ENCODE peak calls at places on chromosomes 5 and 9, in seven cellular contexts. One of them, this sample, is unnamed.

GRCh38 chr9:38081356-38082108 is 12.5 kb upstream of the SHB start:
- DNase-seq in mesenchymal stem cell: no peak
- DNase-seq in stimulated activated CD8-positive, alpha-beta memory T cell treated with anti-CD3 and anti-CD28 coated beads, Interleukin-12 subunit alpha, Interleukin-12 subunit beta, amount 100 ng/mL, for 1 hour: no peak
- DNase-seq in neural progenitor cell: no peak
- DNase-seq in amniotic stem cell: no peak
- DNase-seq in skeletal muscle cell: no peak
- DNase-seq in iPS DF 19.7: no peak
- DNase-seq in this sample: no peak

GRCh38 chr5:126512451-126512850 is 82.6 kb downstream of the ALDH7A1 start:
- DNase-seq in mesenchymal stem cell: no peak
- DNase-seq in skeletal muscle cell: no peak
- DNase-seq in stimulated activated CD8-positive, alpha-beta memory T cell treated with anti-CD3 and anti-CD28 coated beads, Interleukin-12 subunit alpha, Interleukin-12 subunit beta, amount 100 ng/mL, for 1 hour: no peak
- DNase-seq in amniotic stem cell: no peak
- DNase-seq in iPS DF 19.7: no peak
- DNase-seq in neural progenitor cell: no peak
- DNase-seq in this sample: no peak

GRCh38 chr5:74199436-74200210 is 440.9 kb downstream of the ENC1 start:
- DNase-seq in skeletal muscle cell: no peak
- DNase-seq in iPS DF 19.7: no peak
- DNase-seq in amniotic stem cell: no peak
- DNase-seq in stimulated activated CD8-positive, alpha-beta memory T cell treated with anti-CD3 and anti-CD28 coated beads, Interleukin-12 subunit alpha, Interleukin-12 subunit beta, amount 100 ng/mL, for 1 hour: no peak
- DNase-seq in neural progenitor cell: no peak
- DNase-seq in mesenchymal stem cell: peak; percentile 54
- DNase-seq in this sample: no peak

GRCh38 chr5:170252710-170253350 is 20.0 kb downstream of the C5orf58 start:
- DNase-seq in stimulated activated CD8-positive, alpha-beta memory T cell treated with anti-CD3 and anti-CD28 coated beads, Interleukin-12 subunit alpha, Interleukin-12 subunit beta, amount 100 ng/mL, for 1 hour: no peak
- DNase-seq in amniotic stem cell: no peak
- DNase-seq in neural progenitor cell: no peak
- DNase-seq in skeletal muscle cell: peak; percentile 8
- DNase-seq in iPS DF 19.7: no peak
- DNase-seq in mesenchymal stem cell: no peak
- DNase-seq in this sample: no peak

GRCh38 chr5:177154003-177154643 is 20.6 kb downstream of the NSD1 start:
- DNase-seq in mesenchymal stem cell: peak; percentile 53
- DNase-seq in iPS DF 19.7: no peak
- DNase-seq in stimulated activated CD8-positive, alpha-beta memory T cell treated with anti-CD3 and anti-CD28 coated beads, Interleukin-12 subunit alpha, Interleukin-12 subunit beta, amount 100 ng/mL, for 1 hour: no peak
- DNase-seq in amniotic stem cell: no peak
- DNase-seq in neural progenitor cell: no peak
- DNase-seq in skeletal muscle cell: no peak
- DNase-seq in this sample: no peak

GRCh38 chr9:135584371-135584770 is 22.8 kb downstream of the PAEP start:
- DNase-seq in iPS DF 19.7: no peak
- DNase-seq in skeletal muscle cell: no peak
- DNase-seq in stimulated activated CD8-positive, alpha-beta memory T cell treated with anti-CD3 and anti-CD28 coated beads, Interleukin-12 subunit alpha, Interleukin-12 subunit beta, amount 100 ng/mL, for 1 hour: no peak
- DNase-seq in mesenchymal stem cell: no peak
- DNase-seq in amniotic stem cell: no peak
- DNase-seq in neural progenitor cell: no peak
- DNase-seq in this sample: no peak

GRCh38 chr9:131487001-131487400 is 15.7 kb upstream of the POMT1 start:
- DNase-seq in iPS DF 19.7: no peak
- DNase-seq in stimulated activated CD8-positive, alpha-beta memory T cell treated with anti-CD3 and anti-CD28 coated beads, Interleukin-12 subunit alpha, Interleukin-12 subunit beta, amount 100 ng/mL, for 1 hour: no peak
- DNase-seq in mesenchymal stem cell: no peak
- DNase-seq in amniotic stem cell: no peak
- DNase-seq in neural progenitor cell: no peak
- DNase-seq in skeletal muscle cell: no peak
- DNase-seq in this sample: no peak

GRCh38 chr5:137733922-137734695 is 1.8 kb downstream of the KLHL3 start:
- DNase-seq in skeletal muscle cell: no peak
- DNase-seq in iPS DF 19.7: no peak
- DNase-seq in mesenchymal stem cell: peak; percentile 6
- DNase-seq in amniotic stem cell: no peak
- DNase-seq in neural progenitor cell: no peak
- DNase-seq in stimulated activated CD8-positive, alpha-beta memory T cell treated with anti-CD3 and anti-CD28 coated beads, Interleukin-12 subunit alpha, Interleukin-12 subunit beta, amount 100 ng/mL, for 1 hour: no peak
- DNase-seq in this sample: no peak

GRCh38 chr5:179285236-179285635 is 60.0 kb downstream of the ADAMTS2 start:
- DNase-seq in skeletal muscle cell: no peak
- DNase-seq in amniotic stem cell: no peak
- DNase-seq in mesenchymal stem cell: peak; percentile 78
- DNase-seq in stimulated activated CD8-positive, alpha-beta memory T cell treated with anti-CD3 and anti-CD28 coated beads, Interleukin-12 subunit alpha, Interleukin-12 subunit beta, amount 100 ng/mL, for 1 hour: no peak
- DNase-seq in iPS DF 19.7: no peak
- DNase-seq in neural progenitor cell: no peak
- DNase-seq in this sample: no peak

GRCh38 chr5:23996525-23996924 is 489.1 kb downstream of the PRDM9 start:
- DNase-seq in iPS DF 19.7: no peak
- DNase-seq in neural progenitor cell: no peak
- DNase-seq in amniotic stem cell: no peak
- DNase-seq in mesenchymal stem cell: no peak
- DNase-seq in stimulated activated CD8-positive, alpha-beta memory T cell treated with anti-CD3 and anti-CD28 coated beads, Interleukin-12 subunit alpha, Interleukin-12 subunit beta, amount 100 ng/mL, for 1 hour: no peak
- DNase-seq in skeletal muscle cell: no peak
- DNase-seq in this sample: no peak

GRCh38 chr9:14312721-14313377 is 1.1 kb downstream of the NFIB start:
- DNase-seq in stimulated activated CD8-positive, alpha-beta memory T cell treated with anti-CD3 and anti-CD28 coated beads, Interleukin-12 subunit alpha, Interleukin-12 subunit beta, amount 100 ng/mL, for 1 hour: no peak
- DNase-seq in amniotic stem cell: no peak
- DNase-seq in neural progenitor cell: peak; percentile 44
- DNase-seq in mesenchymal stem cell: peak; percentile 14
- DNase-seq in skeletal muscle cell: no peak
- DNase-seq in iPS DF 19.7: no peak
- DNase-seq in this sample: peak; percentile 73

GRCh38 chr9:108784998-108785397 is 70.8 kb downstream of the ACTL7B start:
- DNase-seq in stimulated activated CD8-positive, alpha-beta memory T cell treated with anti-CD3 and anti-CD28 coated beads, Interleukin-12 subunit alpha, Interleukin-12 subunit beta, amount 100 ng/mL, for 1 hour: no peak
- DNase-seq in neural progenitor cell: no peak
- DNase-seq in skeletal muscle cell: peak; percentile 51
- DNase-seq in mesenchymal stem cell: peak; percentile 59
- DNase-seq in amniotic stem cell: no peak
- DNase-seq in iPS DF 19.7: no peak
- DNase-seq in this sample: no peak

GRCh38 chr5:172868924-172869565 is 35.0 kb downstream of the ERGIC1 start:
- DNase-seq in iPS DF 19.7: no peak
- DNase-seq in stimulated activated CD8-positive, alpha-beta memory T cell treated with anti-CD3 and anti-CD28 coated beads, Interleukin-12 subunit alpha, Interleukin-12 subunit beta, amount 100 ng/mL, for 1 hour: no peak
- DNase-seq in neural progenitor cell: no peak
- DNase-seq in mesenchymal stem cell: peak; percentile 95
- DNase-seq in amniotic stem cell: peak; percentile 84
- DNase-seq in skeletal muscle cell: peak; percentile 92
- DNase-seq in this sample: no peak

GRCh38 chr5:82413302-82414042 is 135.3 kb upstream of the RPS23 start:
- DNase-seq in neural progenitor cell: no peak
- DNase-seq in stimulated activated CD8-positive, alpha-beta memory T cell treated with anti-CD3 and anti-CD28 coated beads, Interleukin-12 subunit alpha, Interleukin-12 subunit beta, amount 100 ng/mL, for 1 hour: no peak
- DNase-seq in skeletal muscle cell: peak; percentile 85
- DNase-seq in iPS DF 19.7: no peak
- DNase-seq in amniotic stem cell: peak; percentile 14
- DNase-seq in mesenchymal stem cell: peak; percentile 75
- DNase-seq in this sample: no peak

GRCh38 chr9:125519741-125520140 is 187.3 kb downstream of the MAPKAP1 start:
- DNase-seq in amniotic stem cell: no peak
- DNase-seq in stimulated activated CD8-positive, alpha-beta memory T cell treated with anti-CD3 and anti-CD28 coated beads, Interleukin-12 subunit alpha, Interleukin-12 subunit beta, amount 100 ng/mL, for 1 hour: no peak
- DNase-seq in skeletal muscle cell: no peak
- DNase-seq in iPS DF 19.7: no peak
- DNase-seq in neural progenitor cell: no peak
- DNase-seq in mesenchymal stem cell: no peak
- DNase-seq in this sample: no peak

GRCh38 chr9:6805532-6805931 is 47.8 kb downstream of the KDM4C start:
- DNase-seq in amniotic stem cell: no peak
- DNase-seq in skeletal muscle cell: peak; percentile 5
- DNase-seq in iPS DF 19.7: no peak
- DNase-seq in mesenchymal stem cell: peak; percentile 44
- DNase-seq in stimulated activated CD8-positive, alpha-beta memory T cell treated with anti-CD3 and anti-CD28 coated beads, Interleukin-12 subunit alpha, Interleukin-12 subunit beta, amount 100 ng/mL, for 1 hour: no peak
- DNase-seq in neural progenitor cell: no peak
- DNase-seq in this sample: no peak

GRCh38 chr9:114150608-114151007 is 4.7 kb upstream of the COL27A1 start:
- DNase-seq in iPS DF 19.7: no peak
- DNase-seq in mesenchymal stem cell: no peak
- DNase-seq in stimulated activated CD8-positive, alpha-beta memory T cell treated with anti-CD3 and anti-CD28 coated beads, Interleukin-12 subunit alpha, Interleukin-12 subunit beta, amount 100 ng/mL, for 1 hour: no peak
- DNase-seq in skeletal muscle cell: no peak
- DNase-seq in neural progenitor cell: no peak
- DNase-seq in amniotic stem cell: no peak
- DNase-seq in this sample: no peak

GRCh38 chr9:105887679-105888078 is 193.3 kb downstream of the TMEM38B start:
- DNase-seq in amniotic stem cell: no peak
- DNase-seq in neural progenitor cell: no peak
- DNase-seq in skeletal muscle cell: no peak
- DNase-seq in stimulated activated CD8-positive, alpha-beta memory T cell treated with anti-CD3 and anti-CD28 coated beads, Interleukin-12 subunit alpha, Interleukin-12 subunit beta, amount 100 ng/mL, for 1 hour: no peak
- DNase-seq in mesenchymal stem cell: no peak
- DNase-seq in iPS DF 19.7: no peak
- DNase-seq in this sample: no peak

GRCh38 chr5:57002959-57003485 is 51.1 kb upstream of the MIER3 start:
- DNase-seq in iPS DF 19.7: no peak
- DNase-seq in skeletal muscle cell: no peak
- DNase-seq in amniotic stem cell: no peak
- DNase-seq in neural progenitor cell: peak; percentile 10
- DNase-seq in stimulated activated CD8-positive, alpha-beta memory T cell treated with anti-CD3 and anti-CD28 coated beads, Interleukin-12 subunit alpha, Interleukin-12 subunit beta, amount 100 ng/mL, for 1 hour: no peak
- DNase-seq in mesenchymal stem cell: no peak
- DNase-seq in this sample: no peak